ENCODE peak calls at places on chromosomes 5 and 9, in four cellular contexts. R is fibroblast of lung; L is activated CD4-positive, alpha-beta T cell treated with anti-CD3 and anti-CD28 coated beads, Interleukin-2, amount 50 U/mL, for 1 hour; O is stimulated activated CD8-positive, alpha-beta memory T cell treated with anti-CD3 and anti-CD28 coated beads, Interleukin-15, amount 100 ng/mL, for 1 hour. B is an unnamed sample.

GRCh38 chr5:159208508-159209437 is 580 bp downstream of the RNF145 start:
- DNase-seq in O (no peak), R (peak; percentile 46), L (peak; percentile 20), B (no peak)

GRCh38 chr9:77811832-77812231 is 163.7 kb upstream of the GNA14 start:
- DNase-seq in O (no peak), L (no peak), R (no peak), B (no peak)

GRCh38 chr5:154243736-154244135 is 53.2 kb downstream of the GALNT10 start:
- DNase-seq in R (peak; percentile 79), L (no peak), O (no peak), B (no peak)

GRCh38 chr9:70519912-70520724 is 105.7 kb upstream of the KLF9 start:
- DNase-seq in R (no peak), L (no peak), O (no peak), B (no peak)

GRCh38 chr9:77597057-77597456 is 51.1 kb downstream of the GNA14 start:
- DNase-seq in L (no peak), O (no peak), R (no peak), B (no peak)

GRCh38 chr9:113503131-113503541 is 39.6 kb downstream of the RGS3 start:
- DNase-seq in O (no peak), L (no peak), R (no peak), B (no peak)

GRCh38 chr9:118962426-118962825 is 406.8 kb downstream of the BRINP1 start:
- DNase-seq in L (no peak), O (no peak), R (peak; percentile 80), B (no peak)

GRCh38 chr5:148952097-148952828 is 110.6 kb downstream of the SH3TC2 start:
- DNase-seq in R (no peak), O (no peak), L (no peak), B (no peak)

GRCh38 chr5:87210743-87211142 is 56.9 kb upstream of the RASA1 start:
- DNase-seq in O (no peak), R (no peak), L (no peak), B (no peak)

GRCh38 chr5:176652136-176652535 is 4.9 kb downstream of the TSPAN17 start:
- DNase-seq in L (no peak), R (no peak), O (no peak), B (no peak)

GRCh38 chr5:133421394-133421793 is 190.9 kb downstream of the FSTL4 start:
- DNase-seq in R (peak; percentile 17), L (no peak), O (no peak), B (no peak)

GRCh38 chr5:32507738-32508434 is 63.3 kb upstream of the ZFR start:
- DNase-seq in R (peak; percentile 95), L (no peak), O (no peak), B (no peak)

GRCh38 chr9:23820731-23821399 is 5.2 kb downstream of the ELAVL2 start:
- DNase-seq in O (no peak), R (no peak), L (no peak), B (no peak)

GRCh38 chr5:166363071-166363470 is 1928.4 kb upstream of the WWC1 start:
- DNase-seq in R (no peak), L (no peak), O (no peak), B (no peak)

GRCh38 chr9:86946712-86947145 is 577 bp downstream of the GAS1 start:
- DNase-seq in O (no peak), R (peak; percentile 55), L (peak; percentile 36), B (peak; percentile 57)

GRCh38 chr5:175590471-175590881 is 67.4 kb upstream of the HRH2 start:
- DNase-seq in R (peak; percentile 95), O (no peak), L (no peak), B (no peak)

GRCh38 chr9:8736805-8737204 is 937.2 kb upstream of the DMAC1 start:
- DNase-seq in L (no peak), R (no peak), O (no peak), B (no peak)